ENCODE peak calls at places on chromosomes 11 and 22, in six cellular contexts. E, U, M, B, D and Q are unnamed samples.

GRCh38 chr11:117230981-117231636 is 764 bp downstream of the PCSK7 start:
- DNase-seq in E (no peak), U (no peak), M (no peak), B (no peak), D (no peak), Q (peak; percentile 41)

GRCh38 chr11:15186146-15186545 is 71.4 kb downstream of the INSC start:
- DNase-seq in U (no peak), D (no peak), M (no peak), E (no peak), B (no peak), Q (no peak)

GRCh38 chr11:102006835-102007566 is 40.2 kb upstream of the CFAP300 start:
- DNase-seq in M (no peak), B (no peak), U (no peak), D (no peak), E (no peak), Q (no peak)

GRCh38 chr11:94910281-94910680 is 63.1 kb downstream of the CWC15 start:
- DNase-seq in U (no peak), E (no peak), B (no peak), M (no peak), D (no peak), Q (no peak)

GRCh38 chr11:75547617-75548054 is 14.4 kb upstream of the SERPINH1 start:
- DNase-seq in M (peak; percentile 88), B (no peak), D (no peak), E (peak; percentile 83), U (no peak), Q (peak; percentile 78)

GRCh38 chr11:35928688-35929087 is 15.2 kb upstream of the LDLRAD3 start:
- DNase-seq in U (no peak), B (no peak), M (no peak), D (no peak), E (no peak), Q (no peak)

GRCh38 chr11:108432783-108433182 is 34.5 kb downstream of the C11orf65 start:
- DNase-seq in E (no peak), B (no peak), M (no peak), U (no peak), D (no peak), Q (no peak)

GRCh38 chr22:38755911-38756532 is at the start of gene SUN2:
- DNase-seq in E (peak; percentile 95), U (peak; percentile 95), B (peak; percentile 98), M (peak; percentile 87), D (peak; percentile 90), Q (peak; percentile 89)

GRCh38 chr11:128324051-128324481 is 263.3 kb downstream of the ETS1 start:
- DNase-seq in B (no peak), U (no peak), M (no peak), D (no peak), E (no peak), Q (no peak)

GRCh38 chr11:66317322-66317765 is 500 bp upstream of the CD248 start:
- DNase-seq in U (peak; percentile 37), M (no peak), E (peak; percentile 69), D (peak; percentile 41), B (peak; percentile 84), Q (no peak)

GRCh38 chr11:62423012-62423411 is 4.2 kb downstream of the SCGB1A1 start:
- DNase-seq in D (no peak), M (no peak), B (no peak), U (no peak), E (no peak), Q (no peak)

GRCh38 chr22:36911887-36912661 is 1.4 kb upstream of the CSF2RB start:
- DNase-seq in B (no peak), D (no peak), E (no peak), U (no peak), M (no peak), Q (no peak)

GRCh38 chr11:113690619-113691569 is 15.2 kb downstream of the TMPRSS5 start:
- DNase-seq in D (no peak), U (peak; percentile 23), M (peak; percentile 76), B (peak; percentile 88), E (no peak), Q (peak; percentile 94)

GRCh38 chr11:81004576-81004975 is 1563.7 kb upstream of the TENM4 start:
- DNase-seq in D (no peak), U (no peak), B (no peak), M (no peak), E (no peak), Q (no peak)

GRCh38 chr11:81010631-81011030 is 1569.8 kb upstream of the TENM4 start:
- DNase-seq in M (no peak), D (no peak), E (no peak), U (no peak), B (no peak), Q (no peak)

GRCh38 chr11:81005595-81005994 is 1564.8 kb upstream of the TENM4 start:
- DNase-seq in U (no peak), B (no peak), E (no peak), M (no peak), D (no peak), Q (peak; percentile 83)

GRCh38 chr11:81002374-81002773 is 1561.5 kb upstream of the TENM4 start:
- DNase-seq in M (no peak), B (no peak), U (no peak), D (no peak), E (no peak), Q (no peak)

DNA sequence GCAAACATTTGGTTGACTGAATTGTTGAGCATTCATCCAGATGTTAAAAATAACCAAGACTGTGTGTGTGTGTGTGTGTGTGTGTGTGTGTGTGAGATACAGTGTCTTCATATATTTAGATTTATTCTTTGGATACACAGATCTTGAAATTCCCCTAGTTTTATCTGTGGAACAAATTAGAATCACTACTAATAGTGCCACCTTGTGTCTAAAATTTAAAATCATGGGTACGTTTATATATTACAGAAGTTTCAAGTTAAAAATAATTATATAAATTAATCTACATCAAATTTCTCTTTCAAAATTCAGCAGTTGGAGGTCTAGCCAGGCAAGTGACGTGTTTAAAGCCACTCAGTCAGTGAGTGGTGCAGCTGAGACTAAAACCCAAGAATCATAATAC is 1566.2 kb upstream of the TENM4 start:
- DNase-seq in B (no peak), E (no peak), U (no peak), M (no peak), D (no peak), Q (peak; percentile 13)
- TF ChIP-seq CTCF in B (no peak), E (no peak), U (no peak), M (peak; percentile 39), D (no peak), Q (no peak)

GRCh38 chr22:22897036-22897435 is 9.4 kb downstream of the IGLL5 start:
- DNase-seq in U (no peak), E (no peak), M (no peak), B (no peak), D (no peak), Q (no peak)

GRCh38 chr22:22895776-22896445 is 8.3 kb downstream of the IGLL5 start:
- DNase-seq in E (no peak), M (no peak), U (no peak), B (no peak), D (no peak), Q (no peak)

GRCh38 chr22:22894740-22895731 is 7.4 kb downstream of the IGLL5 start:
- DNase-seq in U (no peak), B (no peak), E (no peak), D (no peak), M (no peak), Q (no peak)

GRCh38 chr22:22896601-22897000 is 9.0 kb downstream of the IGLL5 start:
- DNase-seq in M (no peak), D (no peak), E (no peak), U (no peak), B (no peak), Q (no peak)

DNA sequence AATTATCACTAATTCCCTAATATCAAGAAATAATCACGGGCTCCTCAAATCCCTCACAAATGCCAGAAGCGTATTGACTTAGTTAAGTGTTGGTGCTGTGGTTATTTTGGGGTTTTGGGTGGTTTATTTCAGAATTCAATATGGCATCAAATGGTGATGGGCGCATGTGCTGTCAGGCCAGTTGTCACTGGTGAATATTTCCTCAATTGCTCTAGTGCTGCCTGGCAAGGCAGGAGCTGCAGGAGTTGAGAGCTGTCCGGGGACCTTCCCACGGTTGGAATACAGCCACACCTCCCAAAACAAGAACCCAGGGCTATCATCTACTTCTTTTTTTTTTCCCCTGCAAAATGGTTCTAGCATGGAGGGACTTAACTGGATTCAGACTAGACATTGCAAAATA is 10.3 kb downstream of the IGLL5 start:
- DNase-seq in D (no peak), E (no peak), M (no peak), B (no peak), U (no peak), Q (no peak)
- H3K27ac ChIP-seq in D (no peak overlapping the region), E (no peak overlapping the region), M (no peak overlapping the region), B (no peak overlapping the region), U (no peak overlapping the region), Q (no peak overlapping the region)

DNA sequence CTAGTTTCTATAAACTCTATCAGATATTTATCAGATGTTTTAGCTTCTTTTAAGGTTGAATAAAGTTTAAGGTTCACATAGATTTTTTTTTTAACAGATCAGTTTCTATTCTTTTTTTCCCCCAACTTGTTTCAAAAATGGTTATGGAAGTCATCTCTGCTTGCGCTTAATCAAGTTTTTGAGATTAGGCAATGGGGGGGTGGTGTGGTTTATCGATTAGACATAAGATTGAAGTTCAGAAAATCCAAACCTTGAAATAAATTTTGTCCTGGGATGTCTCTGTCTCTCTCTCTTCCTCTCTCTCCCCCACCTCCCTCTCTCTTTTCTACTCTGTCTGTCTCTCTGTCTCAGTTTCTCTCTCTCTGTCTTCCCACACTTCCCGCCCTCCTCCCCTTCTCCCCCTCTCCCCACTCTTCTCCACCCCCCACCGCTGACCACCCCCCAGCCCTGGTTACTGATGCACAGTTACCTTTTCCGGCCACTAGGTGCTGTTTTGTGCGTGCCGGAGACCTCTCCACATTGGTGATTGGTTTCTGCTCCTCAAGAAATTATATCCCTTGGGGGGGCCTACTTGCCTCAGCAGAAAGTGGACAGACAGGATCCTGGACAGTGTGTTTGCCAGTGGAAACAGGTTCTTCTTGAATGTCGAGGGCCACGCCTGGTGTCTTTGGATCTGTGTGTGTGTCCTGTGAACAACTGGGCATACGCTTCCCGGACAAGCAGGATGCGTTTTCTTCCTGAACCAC is 29.7 kb upstream of the ANO1 start:
- DNase-seq in B (no peak), E (no peak), U (no peak), D (no peak), M (peak; percentile 69), Q (peak; percentile 45)
- TF ChIP-seq CTCF in B (peak; percentile 10), E (no peak), U (no peak), D (no peak), M (peak; percentile 61), Q (no peak)

DNA sequence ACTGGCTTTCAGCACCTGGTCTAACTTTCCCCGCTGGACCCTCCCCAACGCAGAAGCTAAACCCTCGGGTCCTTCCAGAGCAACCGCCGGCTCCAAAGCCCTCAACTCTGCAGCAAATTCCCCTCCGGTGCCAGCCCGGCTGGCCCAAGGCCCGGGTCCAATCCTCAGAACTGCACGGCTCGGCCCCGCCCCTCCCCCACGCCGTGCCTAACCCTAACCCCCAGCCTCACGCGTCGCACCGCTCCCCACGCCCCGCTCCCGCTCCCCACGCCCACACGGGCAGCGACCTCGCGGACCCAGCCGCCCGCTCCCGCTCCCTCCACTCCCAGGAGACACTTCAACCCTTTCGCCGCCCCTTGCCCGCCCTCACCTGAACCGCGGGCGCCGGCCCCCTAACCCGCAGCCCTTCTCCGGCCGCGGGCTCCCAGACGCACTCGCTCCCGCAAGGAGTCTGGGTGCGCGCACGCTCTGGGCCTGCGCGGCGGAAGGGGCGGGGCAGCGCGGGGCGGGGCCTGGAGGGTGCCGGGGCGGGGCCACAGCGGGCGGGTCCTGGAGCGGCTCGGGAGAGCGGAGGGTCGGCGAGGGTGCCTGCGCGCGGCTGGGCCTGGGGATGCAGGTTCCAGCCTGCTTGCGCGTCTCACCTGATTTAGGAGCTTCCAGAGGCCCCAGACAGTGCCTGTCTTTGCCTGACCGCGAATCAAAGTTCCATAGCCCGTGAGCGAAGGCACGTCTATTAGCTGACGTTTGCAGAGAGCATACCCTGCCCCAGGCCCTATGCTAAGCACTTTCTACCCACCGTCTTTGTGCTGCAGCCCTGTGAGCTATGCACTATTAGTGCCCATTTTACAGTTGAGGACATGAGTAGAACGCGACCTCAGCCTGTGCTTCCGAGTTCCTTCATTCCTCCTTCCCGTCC is at the start of gene NFRKB:
- DNase-seq in B (peak; percentile 94), U (peak; percentile 80), D (peak; percentile 76), M (peak; percentile 94), E (peak; percentile 89), Q (peak; percentile 93)
- H3K27ac ChIP-seq in B (peak within 1 kb of the TSS; percentile 56), U (peak within 1 kb of the TSS; percentile 93), D (peak within 1 kb of the TSS; percentile 53), M (peak within 1 kb of the TSS; percentile 16), E (peak within 1 kb of the TSS; percentile 28), Q (peak within 1 kb of the TSS; percentile 75)